ENCODE peak calls at places on chromosomes 1 and 21, in ten cellular contexts. F is stomach; V is PC-3; P is dorsolateral prefrontal cortex; J is adrenal gland; A is foreskin fibroblast; B is H7; X is mesendoderm; U is epithelial cell of esophagus; W is CD4-positive, CD25-positive, alpha-beta regulatory T cell. Z is an unnamed sample.

GRCh38 chr1:108066808-108067207 is 101.8 kb upstream of the VAV3 start:
- DNase-seq in F (no peak), V (no peak), P (no peak), J (no peak), A (no peak), B (no peak), X (no peak), U (no peak), W (no peak), Z (no peak)

GRCh38 chr1:24695202-24695974 is 49.9 kb upstream of the CLIC4 start:
- DNase-seq in F (no peak), V (no peak), P (no peak), J (no peak), A (peak), B (no peak), X (peak), U (no peak), W (peak), Z (no peak)

GRCh38 chr21:22536511-22536910 is 1538.3 kb downstream of the NCAM2 start:
- DNase-seq in F (no peak), V (peak), P (no peak), J (no peak), A (no peak), B (no peak), X (peak), U (peak), W (no peak), Z (no peak)

GRCh38 chr1:94329986-94330385 is 88.2 kb upstream of the ABCD3 start:
- DNase-seq in F (no peak), V (peak), P (no peak), J (no peak), A (peak), B (peak), X (peak), U (peak), W (no peak), Z (peak)

GRCh38 chr1:191707288-191707687 is 451.0 kb upstream of the RGS18 start:
- DNase-seq in F (no peak), V (peak), P (no peak), J (no peak), A (peak), B (no peak), X (no peak), U (no peak), W (no peak), Z (no peak)

GRCh38 chr1:184291701-184292100 is 95.1 kb upstream of the C1orf21 start:
- DNase-seq in F (no peak), V (peak), P (no peak), J (no peak), A (peak), B (no peak), X (no peak), U (no peak), W (no peak), Z (no peak)

GRCh38 chr1:115671176-115672062 is 29.6 kb downstream of the VANGL1 start:
- DNase-seq in F (no peak), V (peak), P (no peak), J (peak), A (peak), B (no peak), X (no peak), U (peak), W (no peak), Z (no peak)

GRCh38 chr1:90841477-90841876 is 124.4 kb upstream of the BARHL2 start:
- DNase-seq in F (no peak), V (no peak), P (no peak), J (no peak), A (no peak), B (peak), X (peak), U (no peak), W (no peak), Z (no peak)

GRCh38 chr1:20185834-20186782 is at the start of the genes PLA2G2C and UBXN10:
- DNase-seq in F (peak), V (no peak), P (peak), J (peak), A (no peak), B (peak), X (peak), U (no peak), W (peak), Z (peak)

GRCh38 chr1:244118087-244118761 is 67.1 kb downstream of the ZBTB18 start:
- DNase-seq in F (no peak), V (no peak), P (no peak), J (no peak), A (no peak), B (no peak), X (no peak), U (no peak), W (no peak), Z (no peak)

GRCh38 chr1:228317891-228318810 is 88.5 kb downstream of the TRIM11 start:
- DNase-seq in F (peak), V (no peak), P (no peak), J (peak), A (no peak), B (no peak), X (no peak), U (no peak), W (no peak), Z (no peak)

GRCh38 chr1:29762635-29763034 is 526.3 kb downstream of the PTPRU start:
- DNase-seq in F (no peak), V (no peak), P (no peak), J (no peak), A (no peak), B (no peak), X (no peak), U (no peak), W (no peak), Z (no peak)

GRCh38 chr1:28437924-28438699 is 67.7 kb upstream of the RCC1 start:
- DNase-seq in F (peak), V (peak), P (peak), J (peak), A (peak), B (peak), X (peak), U (peak), W (peak), Z (no peak)

GRCh38 chr1:232377494-232377770 is 252.5 kb downstream of the SIPA1L2 start:
- DNase-seq in F (no peak), V (peak), P (no peak), J (peak), A (peak), B (no peak), X (peak), U (peak), W (no peak), Z (no peak)

GRCh38 chr1:115052454-115053083 is 22.9 kb downstream of the TSHB start:
- DNase-seq in F (peak), V (peak), P (no peak), J (peak), A (peak), B (peak), X (peak), U (peak), W (peak), Z (peak)

GRCh38 chr1:52692697-52693096 is 5.5 kb downstream of the COA7 start:
- DNase-seq in F (no peak), V (no peak), P (no peak), J (no peak), A (no peak), B (no peak), X (no peak), U (no peak), W (no peak), Z (no peak)

GRCh38 chr21:31182231-31183129 is 144.2 kb upstream of the KRTAP19-8 start:
- DNase-seq in F (no peak), V (no peak), P (no peak), J (no peak), A (no peak), B (no peak), X (no peak), U (no peak), W (peak), Z (peak)

GRCh38 chr1:158046726-158047510 is 53.5 kb downstream of the KIRREL1 start:
- DNase-seq in F (no peak), V (no peak), P (no peak), J (no peak), A (no peak), B (no peak), X (peak), U (no peak), W (no peak), Z (no peak)

GRCh38 chr1:202283379-202283844 is 58.3 kb downstream of the UBE2T start:
- DNase-seq in F (no peak), V (peak), P (no peak), J (no peak), A (peak), B (no peak), X (no peak), U (peak), W (peak), Z (peak)

GRCh38 chr1:227896710-227897655 is 50.7 kb downstream of the WNT9A start:
- DNase-seq in F (peak), V (no peak), P (peak), J (peak), A (no peak), B (no peak), X (no peak), U (no peak), W (no peak), Z (no peak)

GRCh38 chr1:44031900-44032817 is 897 bp upstream of the SLC6A9 start:
- DNase-seq in F (peak), V (peak), P (peak), J (no peak), A (peak), B (peak), X (peak), U (no peak), W (no peak), Z (no peak)

GRCh38 chr1:39683591-39684312 is 7.5 kb downstream of the HPCAL4 start:
- DNase-seq in F (no peak), V (no peak), P (no peak), J (no peak), A (peak), B (peak), X (no peak), U (no peak), W (peak), Z (no peak)

GRCh38 chr1:182143825-182144661 is 82.5 kb upstream of the ZNF648 start:
- DNase-seq in F (peak), V (peak), P (peak), J (peak), A (peak), B (peak), X (peak), U (peak), W (no peak), Z (no peak)

GRCh38 chr1:65812065-65812464 is 19.4 kb downstream of the PDE4B start:
- DNase-seq in F (no peak), V (peak), P (no peak), J (peak), A (peak), B (no peak), X (peak), U (peak), W (peak), Z (no peak)

GRCh38 chr21:16302851-16303282 is 573.1 kb downstream of the USP25 start:
- DNase-seq in F (no peak), V (no peak), P (peak), J (peak), A (peak), B (no peak), X (no peak), U (no peak), W (no peak), Z (no peak)

GRCh38 chr1:54144366-54144765 is 8.4 kb downstream of the CDCP2 start:
- DNase-seq in F (no peak), V (no peak), P (no peak), J (no peak), A (no peak), B (no peak), X (no peak), U (no peak), W (no peak), Z (no peak)

GRCh38 chr1:97920275-97920831 is 481 bp downstream of the DPYD start:
- DNase-seq in F (no peak), V (peak), P (no peak), J (no peak), A (peak), B (no peak), X (peak), U (peak), W (no peak), Z (no peak)

GRCh38 chr1:12345350-12346217 is 115.8 kb downstream of the VPS13D start:
- DNase-seq in F (no peak), V (no peak), P (no peak), J (no peak), A (no peak), B (no peak), X (no peak), U (no peak), W (peak), Z (peak)

GRCh38 chr1:211813590-211813989 is 17.0 kb downstream of the LPGAT1 start:
- DNase-seq in F (peak), V (peak), P (no peak), J (peak), A (peak), B (no peak), X (no peak), U (peak), W (no peak), Z (peak)

GRCh38 chr1:183571678-183572268 is 18.5 kb downstream of the NCF2 start:
- DNase-seq in F (no peak), V (peak), P (no peak), J (no peak), A (peak), B (no peak), X (no peak), U (no peak), W (no peak), Z (no peak)

GRCh38 chr1:111733183-111733995 is 5.8 kb downstream of the INKA2 start:
- DNase-seq in F (no peak), V (no peak), P (no peak), J (peak), A (peak), B (peak), X (peak), U (peak), W (no peak), Z (no peak)

GRCh38 chr1:221473392-221473791 is 268.5 kb downstream of the DUSP10 start:
- DNase-seq in F (no peak), V (no peak), P (no peak), J (no peak), A (no peak), B (no peak), X (no peak), U (no peak), W (no peak), Z (no peak)

GRCh38 chr1:156464825-156465452 is 35.6 kb downstream of the MEF2D start:
- DNase-seq in F (no peak), V (no peak), P (no peak), J (no peak), A (peak), B (no peak), X (no peak), U (no peak), W (no peak), Z (no peak)
- H3K4me3 ChIP-seq in F (no peak), V (no peak), P (no peak), J (no peak), A (no peak), B (no peak), X (no peak), U (no peak), W (no peak), Z (no peak)

DNA sequence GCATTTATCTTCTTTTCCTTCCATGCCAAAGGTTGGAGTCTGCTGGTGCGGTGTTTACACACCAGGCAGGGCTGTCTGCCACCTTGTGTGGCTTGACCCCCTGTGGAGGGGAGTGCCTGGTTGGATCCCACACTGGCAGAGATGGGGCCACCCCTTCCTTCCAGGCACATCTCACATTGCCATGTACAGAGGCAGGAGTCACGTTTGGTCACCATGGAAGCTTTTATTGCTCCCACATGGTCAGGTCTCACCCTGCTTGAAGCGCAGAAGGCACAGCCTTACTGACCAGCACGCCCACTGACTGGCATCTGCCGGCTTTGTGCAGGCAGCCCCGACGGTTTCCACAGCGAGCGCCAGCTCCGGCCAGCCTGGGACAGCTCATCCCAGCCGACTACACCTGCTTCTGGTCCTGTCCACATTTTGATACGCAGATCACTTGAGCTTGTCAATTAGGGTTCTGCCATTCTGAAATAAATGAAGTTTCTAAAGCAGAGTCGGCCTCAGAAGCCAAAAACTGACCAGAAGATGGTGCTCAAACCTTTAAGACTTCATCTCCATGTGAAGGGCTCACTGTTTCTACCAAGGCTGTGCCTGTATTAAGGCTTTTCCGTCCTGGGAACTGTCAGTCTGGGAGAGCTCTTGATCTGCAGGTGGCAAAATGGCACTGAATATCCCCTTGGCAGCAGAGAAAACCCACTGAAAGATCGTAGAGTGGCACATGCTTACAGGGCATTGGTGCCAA is 35.6 kb upstream of the EPHA8 start:
- DNase-seq in F (no peak), V (no peak), P (no peak), J (no peak), A (peak), B (peak), X (peak), U (no peak), W (no peak), Z (no peak)
- H3K4me3 ChIP-seq in F (no peak), V (no peak), P (no peak), J (no peak), A (no peak), B (no peak), X (no peak), U (no peak), W (no peak), Z (no peak)

GRCh38 chr1:79006564-79006963 is at the start of gene ADGRL4:
- DNase-seq in F (no peak), V (no peak), P (no peak), J (peak), A (peak), B (peak), X (peak), U (peak), W (no peak), Z (no peak)
- H3K4me3 ChIP-seq in F (peak), V (no peak), P (peak), J (peak), A (peak), B (peak), X (peak), U (peak), W (no peak), Z (no peak)

DNA sequence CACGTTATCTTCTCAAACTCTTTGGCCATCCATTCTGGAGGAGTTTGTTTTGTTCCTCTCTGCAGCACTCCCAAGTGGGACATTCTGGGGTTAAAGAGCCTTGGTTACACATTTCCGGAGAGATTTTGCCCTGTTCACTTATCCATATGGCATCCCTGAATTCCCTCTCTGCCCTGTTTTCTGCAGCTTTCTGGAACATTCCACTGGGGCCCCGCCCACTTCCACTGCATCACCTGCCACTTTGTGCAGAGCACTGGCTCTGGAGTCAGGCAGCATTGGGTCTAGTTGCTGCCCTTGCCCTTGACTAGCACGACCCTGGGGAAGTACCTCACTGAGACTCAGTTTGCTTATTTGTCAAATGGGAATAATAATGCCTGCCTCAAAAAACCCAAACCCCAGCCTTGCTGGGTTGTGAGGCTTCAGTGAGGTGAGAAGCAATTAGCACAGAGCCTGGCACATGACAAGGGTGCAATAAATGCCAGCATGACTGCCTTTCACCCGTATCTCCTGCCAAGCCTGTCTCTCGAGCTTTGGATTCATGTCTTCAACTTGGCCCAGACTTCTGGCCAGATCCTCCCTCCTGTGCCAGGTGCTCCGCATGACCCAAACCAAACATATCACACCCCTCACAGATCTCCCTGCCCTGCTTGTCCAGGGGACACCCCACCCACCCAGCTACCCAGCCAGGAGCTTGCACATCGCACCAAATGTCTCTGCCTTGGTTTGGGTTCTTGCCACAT is 38.3 kb downstream of the IL6R start:
- DNase-seq in F (no peak), V (no peak), P (no peak), J (no peak), A (no peak), B (no peak), X (no peak), U (no peak), W (no peak), Z (no peak)
- H3K4me3 ChIP-seq in F (no peak), V (no peak), P (no peak), J (no peak), A (no peak), B (no peak), X (no peak), U (no peak), W (no peak), Z (no peak)

GRCh38 chr1:179586107-179586823 is 5.4 kb upstream of the TDRD5 start:
- DNase-seq in F (peak), V (peak), P (peak), J (peak), A (peak), B (peak), X (peak), U (peak), W (peak), Z (no peak)
- H3K4me3 ChIP-seq in F (peak), V (peak), P (peak), J (peak), A (peak), B (peak), X (no peak), U (no peak), W (no peak), Z (no peak)

DNA sequence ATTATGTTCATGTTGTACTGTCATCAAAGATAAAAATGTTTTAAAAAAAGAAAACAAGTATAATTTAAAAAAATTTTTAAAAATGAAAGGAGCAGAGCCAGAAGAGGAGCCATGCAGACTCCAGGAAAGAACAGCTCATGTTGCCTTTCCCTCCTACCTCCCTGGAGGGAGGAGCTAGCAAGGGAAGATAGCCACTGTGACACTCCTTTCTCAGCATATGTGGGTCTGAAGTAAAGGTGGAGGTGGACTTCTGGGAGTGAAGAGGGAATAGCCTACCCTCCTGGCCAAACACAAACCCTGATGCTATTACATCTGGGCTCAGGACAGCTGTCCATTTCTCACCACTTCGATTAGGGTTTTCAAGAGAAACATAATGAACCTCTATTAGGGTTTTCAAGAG is 54.2 kb downstream of the SLC2A1 start:
- DNase-seq in F (no peak), V (no peak), P (no peak), J (no peak), A (no peak), B (peak), X (peak), U (no peak), W (no peak), Z (no peak)
- H3K4me3 ChIP-seq in F (no peak), V (no peak), P (no peak), J (no peak), A (no peak), B (no peak), X (no peak), U (no peak), W (no peak), Z (no peak)

DNA sequence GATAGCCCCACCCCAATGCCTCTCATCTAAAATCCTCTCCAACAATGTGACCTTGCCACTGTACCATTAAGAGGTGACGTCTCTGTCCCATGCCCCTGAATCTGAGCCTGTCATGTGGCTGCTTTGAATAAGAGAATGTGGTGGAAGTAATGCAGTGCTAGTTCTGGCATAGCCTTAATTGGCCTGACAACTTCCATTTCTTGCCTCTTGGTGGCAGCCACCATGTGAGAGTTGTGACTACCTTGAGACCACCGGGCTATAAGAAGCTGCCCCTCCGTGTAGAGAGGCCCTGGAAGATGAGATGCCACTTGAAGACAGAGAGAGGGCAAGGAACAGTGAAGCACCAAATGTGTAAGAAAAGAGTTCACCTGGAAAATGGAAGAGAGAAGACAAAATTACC is 95.4 kb downstream of the POFUT2 start:
- DNase-seq in F (no peak), V (no peak), P (no peak), J (no peak), A (no peak), B (peak), X (peak), U (no peak), W (no peak), Z (no peak)
- H3K4me3 ChIP-seq in F (no peak), V (no peak), P (no peak), J (no peak), A (no peak), B (no peak), X (no peak), U (no peak), W (no peak), Z (no peak)